ENCODE peak calls at places on chromosomes 6 and 20, in nine cellular contexts. R is NB4, C is HepG2, U is stomach, W is tibial nerve, G is Peyer's patch, D is IMR-90, O is uterus, E is body of pancreas. V is an unnamed sample.

GRCh38 chr6:43807228-43808061 is 37.4 kb downstream of the VEGFA start:
- DNase-seq in R (peak), C (peak), U (no peak), W (no peak), G (peak), D (peak), O (no peak), E (no peak), V (no peak)

GRCh38 chr6:154508573-154509375 is 1.7 kb downstream of the CNKSR3 start:
- DNase-seq in R (no peak), C (peak), U (no peak), W (no peak), G (no peak), D (peak), O (no peak), E (no peak), V (no peak)

GRCh38 chr6:34656378-34657036 is 40.1 kb downstream of the ILRUN start:
- DNase-seq in R (peak), C (peak), U (peak), W (peak), G (no peak), D (peak), O (no peak), E (peak), V (no peak)

GRCh38 chr20:33450867-33451266 is 7.3 kb upstream of the SNTA1 start:
- DNase-seq in R (no peak), C (no peak), U (no peak), W (no peak), G (no peak), D (peak), O (no peak), E (no peak), V (no peak)

GRCh38 chr6:149942461-149942829 is 631 bp downstream of the ULBP2 start:
- DNase-seq in R (no peak), C (no peak), U (no peak), W (no peak), G (no peak), D (no peak), O (no peak), E (no peak), V (no peak)

GRCh38 chr6:152748843-152749242 is 1.8 kb upstream of the VIP start:
- DNase-seq in R (peak), C (no peak), U (no peak), W (no peak), G (no peak), D (peak), O (no peak), E (no peak), V (no peak)

GRCh38 chr20:44137210-44137781 is 49.7 kb downstream of the JPH2 start:
- DNase-seq in R (no peak), C (no peak), U (no peak), W (no peak), G (no peak), D (peak), O (peak), E (no peak), V (no peak)

GRCh38 chr6:87164004-87164403 is 8.6 kb downstream of the ZNF292 start:
- DNase-seq in R (no peak), C (no peak), U (no peak), W (no peak), G (no peak), D (peak), O (no peak), E (no peak), V (no peak)

GRCh38 chr6:71080151-71080550 is 123.3 kb upstream of the B3GAT2 start:
- DNase-seq in R (no peak), C (no peak), U (no peak), W (no peak), G (no peak), D (no peak), O (no peak), E (no peak), V (no peak)

GRCh38 chr6:15677822-15678221 is 15.0 kb upstream of the DTNBP1 start:
- DNase-seq in R (no peak), C (no peak), U (no peak), W (no peak), G (no peak), D (no peak), O (no peak), E (no peak), V (no peak)

GRCh38 chr6:116218172-116218633 is 35.7 kb downstream of the TSPYL4 start:
- DNase-seq in R (peak), C (no peak), U (no peak), W (no peak), G (no peak), D (peak), O (no peak), E (no peak), V (no peak)

GRCh38 chr20:46324379-46324778 is 16.1 kb upstream of the CDH22 start:
- DNase-seq in R (no peak), C (no peak), U (no peak), W (no peak), G (no peak), D (no peak), O (no peak), E (no peak), V (no peak)

GRCh38 chr20:46323557-46323956 is 15.3 kb upstream of the CDH22 start:
- DNase-seq in R (no peak), C (no peak), U (no peak), W (no peak), G (no peak), D (no peak), O (no peak), E (no peak), V (no peak)

GRCh38 chr20:46327557-46327956 is 19.3 kb upstream of the CDH22 start:
- DNase-seq in R (no peak), C (no peak), U (no peak), W (no peak), G (no peak), D (no peak), O (no peak), E (no peak), V (no peak)

GRCh38 chr20:46325788-46326472 is 17.6 kb upstream of the CDH22 start:
- DNase-seq in R (no peak), C (no peak), U (no peak), W (no peak), G (no peak), D (no peak), O (no peak), E (no peak), V (no peak)

GRCh38 chr20:46324960-46325703 is 16.8 kb upstream of the CDH22 start:
- DNase-seq in R (peak), C (peak), U (peak), W (peak), G (no peak), D (peak), O (no peak), E (peak), V (no peak)
- TF ChIP-seq POLR2A in R (no peak), C (no peak), U (no peak), W (no peak), G (no peak), D (no peak), O (no peak), E (no peak), V (no peak)

DNA sequence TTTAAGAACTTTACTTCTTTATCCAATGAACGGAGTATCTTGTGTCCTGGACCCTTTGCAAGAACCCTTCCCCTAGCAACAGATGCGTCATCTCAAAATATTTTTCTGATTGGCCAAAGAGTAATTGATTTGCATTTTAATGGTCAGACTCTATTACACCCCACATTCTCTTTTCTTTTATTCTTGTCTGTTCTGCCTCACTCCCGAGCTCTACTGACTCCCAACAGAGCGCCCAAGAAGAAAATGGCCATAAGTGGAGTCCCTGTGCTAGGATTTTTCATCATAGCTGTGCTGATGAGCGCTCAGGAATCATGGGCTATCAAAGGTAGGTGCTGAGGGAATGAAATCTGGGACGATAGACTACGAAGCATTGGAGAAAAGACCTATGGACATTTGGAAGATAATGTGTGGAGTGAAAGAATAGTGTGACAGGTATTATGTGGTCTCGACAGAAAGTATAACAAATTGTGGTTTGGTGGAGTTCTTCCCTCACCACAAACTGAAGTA is at the start of gene HLA-DRA:
- DNase-seq in R (peak), C (peak), U (no peak), W (peak), G (peak), D (peak), O (no peak), E (no peak), V (no peak)
- TF ChIP-seq POLR2A in R (no peak), C (no peak), U (no peak), W (peak), G (peak), D (no peak), O (peak), E (no peak), V (no peak)

GRCh38 chr20:58847483-58847882 is 3.2 kb downstream of the GNAS-AS1 start:
- DNase-seq in R (peak), C (no peak), U (no peak), W (no peak), G (no peak), D (no peak), O (no peak), E (no peak), V (no peak)
- TF ChIP-seq POLR2A in R (no peak), C (no peak), U (no peak), W (no peak), G (no peak), D (no peak), O (no peak), E (no peak), V (no peak)

GRCh38 chr20:63743210-63743970 is 3.8 kb downstream of the SLC2A4RG start:
- DNase-seq in R (no peak), C (no peak), U (no peak), W (no peak), G (no peak), D (no peak), O (no peak), E (no peak), V (no peak)

GRCh38 chr20:63745961-63746765 is 6.6 kb downstream of the SLC2A4RG start:
- DNase-seq in R (no peak), C (no peak), U (no peak), W (no peak), G (no peak), D (no peak), O (no peak), E (no peak), V (no peak)

GRCh38 chr20:63745424-63745805 is 5.8 kb downstream of the SLC2A4RG start:
- DNase-seq in R (no peak), C (no peak), U (no peak), W (no peak), G (no peak), D (no peak), O (no peak), E (no peak), V (no peak)

GRCh38 chr20:63744158-63744557 is 4.6 kb downstream of the SLC2A4RG start:
- DNase-seq in R (no peak), C (no peak), U (no peak), W (no peak), G (no peak), D (no peak), O (no peak), E (no peak), V (no peak)

DNA sequence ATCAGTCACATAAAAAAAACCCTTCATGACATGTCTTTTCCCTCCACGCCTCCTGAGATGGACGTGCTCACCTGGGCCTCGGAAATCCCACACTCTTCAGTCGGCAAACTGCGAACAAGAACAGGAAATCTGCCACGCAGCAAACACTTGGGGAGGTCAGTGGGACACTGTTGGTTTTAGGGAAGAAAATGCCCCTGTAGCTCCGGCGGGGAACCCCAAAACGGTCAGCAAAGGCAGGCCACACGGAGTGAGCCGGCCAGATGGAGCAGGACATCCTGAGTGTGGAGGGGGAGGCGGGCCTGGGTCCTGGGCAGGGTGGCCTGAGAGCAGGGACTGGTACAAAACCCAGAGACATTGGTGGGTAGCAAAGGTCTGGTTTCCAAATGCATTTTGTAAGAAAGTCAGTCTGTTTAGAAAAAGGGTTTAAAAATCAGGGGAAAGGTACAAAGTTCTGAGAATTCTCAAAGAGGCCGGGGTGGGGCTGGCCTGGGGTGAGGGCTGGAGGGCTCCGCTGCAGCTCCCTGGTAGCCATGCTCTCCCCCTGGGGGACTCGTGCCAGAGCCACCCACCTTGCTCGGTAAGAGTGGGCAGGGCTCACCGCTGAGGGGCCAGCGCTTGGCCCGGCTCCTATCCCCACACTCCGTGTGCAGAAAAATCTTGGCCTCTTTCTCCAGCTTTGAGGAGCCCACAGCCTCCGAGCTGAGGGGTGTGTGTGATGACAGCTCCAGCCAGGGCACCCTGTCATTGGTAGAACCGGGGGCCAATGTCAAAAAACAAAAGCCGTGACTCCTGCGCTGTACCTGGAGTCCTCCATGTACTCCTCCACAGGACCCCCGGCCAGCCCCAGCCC is 5.2 kb downstream of the SLC2A4RG start:
- DNase-seq in R (no peak), C (peak), U (no peak), W (no peak), G (no peak), D (no peak), O (no peak), E (no peak), V (no peak)
- TF ChIP-seq POLR2A in R (peak), C (no peak), U (no peak), W (no peak), G (no peak), D (no peak), O (no peak), E (no peak), V (no peak)

DNA sequence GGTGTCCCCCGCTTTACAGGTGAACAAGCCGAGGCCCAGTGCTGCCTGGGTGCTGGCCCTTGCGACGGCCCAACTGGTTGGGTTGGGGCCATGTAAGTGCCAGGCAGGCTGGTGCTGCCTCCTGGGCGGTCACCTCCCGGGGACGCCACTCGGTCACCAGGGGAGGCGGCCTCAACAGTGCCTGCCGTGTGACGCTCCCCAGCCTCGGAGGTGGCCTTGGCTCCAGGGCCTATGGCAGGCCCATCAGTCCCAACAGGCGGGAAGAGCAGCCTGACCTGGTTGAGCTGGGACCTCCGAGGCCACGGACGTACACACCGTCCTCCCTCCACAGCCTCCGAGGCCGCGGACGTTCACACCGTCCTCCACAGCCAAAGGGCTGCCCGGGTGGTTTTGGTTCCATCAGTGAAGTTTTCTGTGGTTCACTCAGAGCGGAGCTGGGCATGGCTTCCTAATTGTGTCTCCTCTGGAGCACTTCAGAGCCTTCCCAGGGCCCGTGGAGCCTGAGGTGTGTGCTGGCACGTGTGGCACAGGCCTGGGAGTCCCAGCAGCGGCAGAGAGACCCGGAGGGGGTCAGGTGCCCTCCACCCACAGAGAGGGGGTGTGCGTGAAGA is 19.3 kb upstream of the SLCO4A1 start:
- DNase-seq in R (no peak), C (no peak), U (no peak), W (no peak), G (no peak), D (no peak), O (no peak), E (no peak), V (no peak)
- TF ChIP-seq POLR2A in R (no peak), C (no peak), U (no peak), W (no peak), G (no peak), D (no peak), O (no peak), E (no peak), V (no peak)

DNA sequence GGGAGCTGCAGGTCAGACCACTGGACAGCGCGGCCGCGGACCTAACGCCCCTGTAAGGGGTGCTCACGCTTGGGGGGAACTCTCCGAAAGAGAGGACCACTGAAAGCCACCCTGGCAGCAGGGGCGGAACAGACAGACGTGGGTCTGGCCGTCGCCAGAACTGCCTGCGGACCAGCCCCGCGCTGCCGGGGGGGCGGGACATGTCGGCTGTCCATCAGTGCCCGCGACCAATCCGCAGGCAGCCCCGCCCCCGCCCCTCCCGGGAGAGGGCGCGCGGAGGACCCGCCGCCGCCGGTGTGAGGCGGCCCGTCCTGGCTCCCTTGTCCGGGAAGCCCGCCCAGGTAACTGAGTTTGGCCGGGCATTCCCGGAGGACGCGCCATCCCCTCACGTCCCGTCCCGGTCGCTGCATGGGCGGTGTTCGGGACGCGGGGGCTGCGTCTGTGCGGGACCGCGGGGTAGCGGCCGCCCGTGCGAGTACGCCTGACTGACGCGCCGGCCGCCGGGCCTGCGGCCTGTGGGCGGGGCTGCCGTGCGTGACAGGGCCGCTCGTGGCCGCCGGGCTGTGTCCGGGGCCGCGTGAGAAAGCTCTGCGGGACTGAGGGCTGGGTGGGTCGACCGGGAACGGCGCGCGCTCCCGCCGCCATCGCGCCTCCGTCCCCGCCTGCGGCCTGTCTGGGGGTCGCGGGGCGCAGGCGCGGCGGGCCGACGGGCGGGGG is 490 bp upstream of the PLCG1 start:
- DNase-seq in R (peak), C (peak), U (peak), W (peak), G (peak), D (peak), O (peak), E (peak), V (peak)
- TF ChIP-seq POLR2A in R (peak), C (peak), U (no peak), W (peak), G (peak), D (peak), O (peak), E (peak), V (peak)

GRCh38 chr6:24402697-24403500 is at the start of gene MRS2:
- DNase-seq in R (peak), C (peak), U (peak), W (peak), G (peak), D (peak), O (peak), E (peak), V (peak)
- TF ChIP-seq POLR2A in R (peak), C (peak), U (no peak), W (peak), G (peak), D (no peak), O (no peak), E (peak), V (peak)

DNA sequence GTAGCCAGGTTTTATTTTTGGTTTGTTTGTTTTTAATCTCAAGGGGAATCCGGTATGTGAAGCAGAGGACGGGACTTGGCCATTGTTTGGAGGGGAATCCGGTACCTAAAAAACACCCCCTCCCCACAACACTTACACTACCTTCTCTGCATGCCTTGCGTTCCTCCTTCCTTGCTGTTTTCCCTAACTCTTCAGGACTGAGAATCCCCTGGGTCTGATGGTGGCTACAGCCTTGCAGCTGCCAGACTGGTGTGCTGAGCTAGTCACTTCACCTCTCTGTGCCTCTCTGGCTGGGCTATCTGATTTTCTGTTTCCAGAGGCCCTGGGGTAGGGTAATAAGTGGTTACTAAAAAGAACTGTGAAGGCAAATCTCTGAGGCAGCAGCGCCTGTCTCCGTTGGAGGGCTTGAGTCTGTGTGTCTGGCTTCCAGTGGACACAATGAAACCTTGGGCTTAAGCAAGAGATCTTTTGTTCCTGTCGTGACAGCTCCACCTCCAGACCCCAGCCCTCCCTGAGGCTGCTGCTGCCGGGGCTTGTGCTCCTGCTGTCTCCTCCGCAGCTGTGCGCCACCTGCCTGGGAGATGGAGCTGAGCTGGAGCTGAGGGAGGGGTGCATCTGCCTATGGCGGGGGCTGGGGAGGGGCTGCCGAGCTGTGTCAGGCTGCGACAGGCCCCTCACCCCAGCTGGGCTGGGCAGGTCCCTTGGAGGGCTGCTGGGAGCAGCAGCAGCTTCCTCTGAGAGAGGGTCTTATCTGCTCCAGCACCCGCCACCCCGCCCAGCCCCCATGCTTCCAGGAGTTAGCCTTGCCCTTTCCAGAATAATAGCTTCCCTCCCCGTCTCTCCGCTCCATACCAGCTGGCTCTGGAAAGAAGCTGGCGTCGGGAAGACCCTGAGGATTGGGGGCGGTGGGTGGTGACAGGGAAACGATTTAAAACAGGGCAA is 65.8 kb upstream of the CCDC167 start:
- DNase-seq in R (no peak), C (no peak), U (no peak), W (no peak), G (no peak), D (no peak), O (no peak), E (no peak), V (no peak)
- TF ChIP-seq POLR2A in R (no peak), C (no peak), U (no peak), W (no peak), G (no peak), D (no peak), O (no peak), E (no peak), V (no peak)

V was measured in esophagus muscularis mucosa.